ENCODE peak calls at places on chromosome 1, in six cellular contexts. One of them, this sample, is unnamed.

GRCh38 chr1:29670752-29671151 is 434.4 kb downstream of the PTPRU start:
- DNase-seq in naive thymus-derived CD4-positive, alpha-beta T cell: no peak
- DNase-seq in foreskin fibroblast: no peak
- DNase-seq in fibroblast of the aortic adventitia: no peak
- DNase-seq in iris pigment epithelial cell: no peak
- DNase-seq in kidney epithelial cell: no peak
- DNase-seq in this sample: no peak

GRCh38 chr1:165629848-165630628 is 996 bp upstream of the MGST3 start:
- DNase-seq in naive thymus-derived CD4-positive, alpha-beta T cell: peak; percentile 20
- DNase-seq in fibroblast of the aortic adventitia: no peak
- DNase-seq in foreskin fibroblast: no peak
- DNase-seq in iris pigment epithelial cell: no peak
- DNase-seq in kidney epithelial cell: no peak
- DNase-seq in this sample: peak; percentile 59

GRCh38 chr1:148318123-148318899 is 164.8 kb downstream of the PPIAL4G start:
- DNase-seq in foreskin fibroblast: peak; percentile 17
- DNase-seq in naive thymus-derived CD4-positive, alpha-beta T cell: peak; percentile 40
- DNase-seq in kidney epithelial cell: no peak
- DNase-seq in iris pigment epithelial cell: peak; percentile 21
- DNase-seq in fibroblast of the aortic adventitia: no peak
- DNase-seq in this sample: no peak

GRCh38 chr1:27527857-27528700 is 38.1 kb upstream of the WASF2 start:
- DNase-seq in fibroblast of the aortic adventitia: no peak
- DNase-seq in foreskin fibroblast: peak; percentile 66
- DNase-seq in iris pigment epithelial cell: no peak
- DNase-seq in naive thymus-derived CD4-positive, alpha-beta T cell: peak; percentile 67
- DNase-seq in kidney epithelial cell: no peak
- DNase-seq in this sample: peak; percentile 85

GRCh38 chr1:1613509-1614082 is 1.7 kb upstream of the MIB2 start:
- DNase-seq in naive thymus-derived CD4-positive, alpha-beta T cell: no peak
- DNase-seq in iris pigment epithelial cell: no peak
- DNase-seq in foreskin fibroblast: no peak
- DNase-seq in fibroblast of the aortic adventitia: no peak
- DNase-seq in kidney epithelial cell: no peak
- DNase-seq in this sample: no peak

GRCh38 chr1:46667782-46668760 is at the start of gene ATPAF1:
- DNase-seq in fibroblast of the aortic adventitia: peak; percentile 68
- DNase-seq in foreskin fibroblast: peak; percentile 93
- DNase-seq in naive thymus-derived CD4-positive, alpha-beta T cell: peak; percentile 71
- DNase-seq in kidney epithelial cell: peak; percentile 14
- DNase-seq in iris pigment epithelial cell: peak; percentile 82
- DNase-seq in this sample: peak; percentile 62

GRCh38 chr1:184049836-184050468 is 1.6 kb upstream of the TSEN15 start:
- DNase-seq in naive thymus-derived CD4-positive, alpha-beta T cell: no peak
- DNase-seq in fibroblast of the aortic adventitia: no peak
- DNase-seq in foreskin fibroblast: no peak
- DNase-seq in kidney epithelial cell: no peak
- DNase-seq in iris pigment epithelial cell: no peak
- DNase-seq in this sample: no peak

GRCh38 chr1:84353665-84354064 is 44.6 kb upstream of the DNASE2B start:
- DNase-seq in foreskin fibroblast: peak; percentile 81
- DNase-seq in iris pigment epithelial cell: no peak
- DNase-seq in fibroblast of the aortic adventitia: peak; percentile 78
- DNase-seq in kidney epithelial cell: no peak
- DNase-seq in naive thymus-derived CD4-positive, alpha-beta T cell: no peak
- DNase-seq in this sample: no peak

GRCh38 chr1:54815086-54815876 is 14.2 kb upstream of the TTC22 start:
- DNase-seq in iris pigment epithelial cell: no peak
- DNase-seq in naive thymus-derived CD4-positive, alpha-beta T cell: no peak
- DNase-seq in foreskin fibroblast: no peak
- DNase-seq in fibroblast of the aortic adventitia: no peak
- DNase-seq in kidney epithelial cell: no peak
- DNase-seq in this sample: no peak

This sample was measured in NCI-H1930.